ENCODE peak calls at places on chromosomes 7 and 10, in nine cellular contexts. F is esophagus squamous epithelium, U is sigmoid colon, P is stomach, D is endothelial cell of umbilical vein, S is testis, Q is tibial nerve, L is ovary, E is esophagus muscularis mucosa. J is an unnamed sample.

GRCh38 chr7:135493362-135493761 is 16.5 kb downstream of the CNOT4 start:
- DNase-seq in P (no peak), Q (no peak), F (no peak), E (no peak), D (no peak), L (no peak), S (no peak), U (no peak), J (no peak)

GRCh38 chr7:121755818-121756501 is 117.0 kb upstream of the PTPRZ1 start:
- DNase-seq in L (no peak), D (no peak), Q (no peak), S (no peak), F (no peak), P (peak), U (no peak), E (no peak), J (peak)

GRCh38 chr7:56115852-56116538 is at the start of gene NUPR2:
- DNase-seq in P (peak), D (no peak), F (no peak), S (peak), L (no peak), E (no peak), U (no peak), Q (no peak), J (peak)

GRCh38 chr7:42351313-42351935 is 114.4 kb upstream of the GLI3 start:
- DNase-seq in D (no peak), F (no peak), U (no peak), S (no peak), P (no peak), L (no peak), Q (no peak), E (no peak), J (no peak)

GRCh38 chr7:149286811-149287400 is 24.9 kb downstream of the ZNF783 start:
- DNase-seq in E (no peak), D (no peak), U (no peak), Q (no peak), L (no peak), P (peak), F (no peak), S (no peak), J (no peak)

GRCh38 chr7:98993024-98993897 is 114.9 kb downstream of the TRRAP start:
- DNase-seq in D (no peak), L (peak), E (no peak), Q (no peak), S (no peak), F (no peak), U (peak), P (no peak), J (no peak)

GRCh38 chr10:72303424-72304128 is 29.9 kb downstream of the DDIT4 start:
- DNase-seq in S (no peak), E (no peak), F (no peak), L (no peak), D (no peak), Q (no peak), P (no peak), U (no peak), J (no peak)

GRCh38 chr7:20402297-20403230 is 71.9 kb downstream of the ITGB8 start:
- DNase-seq in P (no peak), D (peak), S (no peak), E (no peak), Q (no peak), L (no peak), U (no peak), F (no peak), J (no peak)

GRCh38 chr7:121084748-121085336 is 96.3 kb downstream of the CPED1 start:
- DNase-seq in U (no peak), L (no peak), F (no peak), S (no peak), Q (no peak), D (peak), P (no peak), E (no peak), J (no peak)

GRCh38 chr10:72449842-72450495 is 95.2 kb upstream of the DNAJB12 start:
- DNase-seq in U (no peak), L (no peak), S (no peak), P (peak), D (no peak), Q (no peak), E (no peak), F (no peak), J (no peak)

GRCh38 chr7:1341361-1341675 is 108.6 kb downstream of the UNCX start:
- DNase-seq in S (no peak), D (no peak), U (no peak), P (no peak), E (no peak), Q (no peak), L (no peak), F (no peak), J (no peak)

GRCh38 chr7:100801833-100802568 is 25.3 kb downstream of the EPHB4 start:
- DNase-seq in D (peak), Q (no peak), F (no peak), U (peak), P (peak), E (no peak), S (peak), L (peak), J (no peak)

GRCh38 chr10:45418417-45418858 is 44.4 kb downstream of the ALOX5 start:
- DNase-seq in U (no peak), F (no peak), E (no peak), S (no peak), P (no peak), L (no peak), D (no peak), Q (no peak), J (no peak)

GRCh38 chr10:128121750-128122412 is 4.3 kb downstream of the MKI67 start:
- DNase-seq in L (no peak), U (no peak), S (no peak), E (no peak), P (no peak), Q (no peak), D (no peak), F (no peak), J (no peak)

GRCh38 chr7:47091141-47091540 is 490.8 kb downstream of the TNS3 start:
- DNase-seq in F (no peak), D (no peak), Q (no peak), S (no peak), U (no peak), P (no peak), E (no peak), L (no peak), J (no peak)

GRCh38 chr7:17986826-17987225 is 40.8 kb downstream of the PRPS1L1 start:
- DNase-seq in Q (no peak), U (no peak), D (no peak), P (no peak), S (no peak), E (no peak), L (no peak), F (no peak), J (no peak)

GRCh38 chr10:131141207-131141606 is 170.3 kb downstream of the TCERG1L start:
- DNase-seq in F (no peak), Q (no peak), S (no peak), E (no peak), L (no peak), P (no peak), U (no peak), D (no peak), J (no peak)

GRCh38 chr7:77464589-77464988 is 48.4 kb upstream of the GSAP start:
- DNase-seq in E (no peak), Q (no peak), F (no peak), L (no peak), P (no peak), S (no peak), D (no peak), U (no peak), J (no peak)

GRCh38 chr7:98852826-98853225 is 17.0 kb downstream of the TMEM130 start:
- DNase-seq in E (no peak), L (no peak), D (no peak), U (no peak), F (no peak), Q (no peak), S (no peak), P (no peak), J (no peak)

GRCh38 chr10:106825996-106826395 is 338.5 kb downstream of the SORCS1 start:
- DNase-seq in Q (no peak), E (no peak), D (no peak), L (no peak), U (no peak), P (no peak), F (no peak), S (no peak), J (peak)
- H3K4me3 ChIP-seq in Q (no peak), E (no peak), D (no peak), L (no peak), U (no peak), P (no peak), F (no peak), S (no peak), J (no peak)

GRCh38 chr7:154519229-154519628 is 467.0 kb downstream of the DPP6 start:
- DNase-seq in U (no peak), F (no peak), P (no peak), L (no peak), D (no peak), E (no peak), S (no peak), Q (no peak), J (no peak)
- TF ChIP-seq POLR2A in U (no peak), F (no peak), P (no peak), L (no peak), D (no peak), E (no peak), S (no peak), Q (no peak), J (no peak)

GRCh38 chr7:143882020-143882610 is 19.9 kb downstream of the TCAF1 start:
- DNase-seq in U (peak), Q (peak), D (peak), S (peak), F (no peak), L (peak), E (peak), P (no peak), J (peak)
- H3K4me3 ChIP-seq in U (peak), Q (peak), D (no peak), S (peak), F (peak), L (peak), E (peak), P (peak), J (peak)

GRCh38 chr10:95832216-95833037 is 75.3 kb upstream of the CC2D2B start:
- DNase-seq in D (no peak), Q (no peak), E (no peak), S (no peak), L (no peak), U (no peak), F (no peak), P (no peak), J (no peak)
- TF ChIP-seq POLR2A in D (no peak), Q (no peak), E (no peak), S (no peak), L (no peak), U (no peak), F (no peak), P (no peak), J (no peak)